ENCODE peak calls at places on chromosomes 12 and 14, in six cellular contexts. One of them, this sample, is unnamed.
A peak's percentile ranks its signal among the peaks of the same experiment; 100 is the strongest.

GRCh38 chr14:38074091-38074490 is 133.6 kb upstream of the SSTR1 start:
- DNase-seq in germinal center: no peak
- DNase-seq in CD4-positive, alpha-beta T cell: no peak
- DNase-seq in NCI-H2081: no peak
- DNase-seq in B cell: no peak
- DNase-seq in lower leg skin: no peak
- DNase-seq in this sample: no peak

GRCh38 chr14:94598816-94599655 is 13.2 kb upstream of the SERPINA3 start:
- DNase-seq in germinal center: no peak
- DNase-seq in NCI-H2081: no peak
- DNase-seq in CD4-positive, alpha-beta T cell: no peak
- DNase-seq in lower leg skin: peak; percentile 82
- DNase-seq in B cell: no peak
- DNase-seq in this sample: peak; percentile 86

GRCh38 chr14:65704850-65705249 is 292.3 kb downstream of the FUT8 start:
- DNase-seq in lower leg skin: no peak
- DNase-seq in germinal center: no peak
- DNase-seq in NCI-H2081: no peak
- DNase-seq in CD4-positive, alpha-beta T cell: no peak
- DNase-seq in B cell: no peak
- DNase-seq in this sample: no peak

GRCh38 chr12:22160396-22161003 is 114.5 kb downstream of the CMAS start:
- DNase-seq in B cell: no peak
- DNase-seq in CD4-positive, alpha-beta T cell: no peak
- DNase-seq in germinal center: no peak
- DNase-seq in NCI-H2081: no peak
- DNase-seq in lower leg skin: no peak
- DNase-seq in this sample: no peak

GRCh38 chr12:115338566-115339294 is 654.8 kb upstream of the TBX3 start:
- DNase-seq in germinal center: no peak
- DNase-seq in CD4-positive, alpha-beta T cell: no peak
- DNase-seq in NCI-H2081: no peak
- DNase-seq in B cell: no peak
- DNase-seq in lower leg skin: no peak
- DNase-seq in this sample: no peak

GRCh38 chr14:70022771-70023445 is 143.7 kb downstream of the SMOC1 start:
- DNase-seq in lower leg skin: no peak
- DNase-seq in B cell: no peak
- DNase-seq in germinal center: no peak
- DNase-seq in NCI-H2081: no peak
- DNase-seq in CD4-positive, alpha-beta T cell: no peak
- DNase-seq in this sample: no peak

GRCh38 chr14:36835145-36835544 is 173.5 kb downstream of the PAX9 start:
- DNase-seq in germinal center: no peak
- DNase-seq in NCI-H2081: peak; percentile 74
- DNase-seq in CD4-positive, alpha-beta T cell: no peak
- DNase-seq in B cell: no peak
- DNase-seq in lower leg skin: no peak
- DNase-seq in this sample: no peak

GRCh38 chr12:12899530-12900380 is 8.4 kb downstream of the GPRC5A start:
- DNase-seq in lower leg skin: peak; percentile 60
- DNase-seq in CD4-positive, alpha-beta T cell: no peak
- DNase-seq in NCI-H2081: no peak
- DNase-seq in germinal center: no peak
- DNase-seq in B cell: no peak
- DNase-seq in this sample: peak; percentile 81

GRCh38 chr12:2319747-2320146 is 267.0 kb downstream of the CACNA1C start:
- DNase-seq in germinal center: no peak
- DNase-seq in CD4-positive, alpha-beta T cell: no peak
- DNase-seq in B cell: no peak
- DNase-seq in lower leg skin: no peak
- DNase-seq in NCI-H2081: no peak
- DNase-seq in this sample: no peak

GRCh38 chr14:105844047-105844630 is 317.8 kb downstream of the TMEM121 start:
- DNase-seq in lower leg skin: no peak
- DNase-seq in germinal center: no peak
- DNase-seq in B cell: no peak
- DNase-seq in CD4-positive, alpha-beta T cell: no peak
- DNase-seq in NCI-H2081: no peak
- DNase-seq in this sample: peak; percentile 44

GRCh38 chr12:48936379-48936979 is 11.2 kb upstream of the FKBP11 start:
- DNase-seq in germinal center: peak; percentile 87
- DNase-seq in B cell: peak; percentile 86
- DNase-seq in lower leg skin: peak; percentile 49
- DNase-seq in NCI-H2081: peak; percentile 39
- DNase-seq in CD4-positive, alpha-beta T cell: peak; percentile 81
- DNase-seq in this sample: peak; percentile 79

GRCh38 chr14:35747379-35747778 is 61.7 kb downstream of the RALGAPA1 start:
- DNase-seq in germinal center: no peak
- DNase-seq in NCI-H2081: no peak
- DNase-seq in lower leg skin: no peak
- DNase-seq in B cell: no peak
- DNase-seq in CD4-positive, alpha-beta T cell: no peak
- DNase-seq in this sample: no peak

GRCh38 chr12:113134521-113134951 is 1.0 kb downstream of the RASAL1 start:
- DNase-seq in lower leg skin: no peak
- DNase-seq in NCI-H2081: no peak
- DNase-seq in B cell: no peak
- DNase-seq in germinal center: no peak
- DNase-seq in CD4-positive, alpha-beta T cell: no peak
- DNase-seq in this sample: no peak

GRCh38 chr12:42507031-42507430 is 82.5 kb downstream of the PRICKLE1 start:
- DNase-seq in lower leg skin: no peak
- DNase-seq in germinal center: no peak
- DNase-seq in NCI-H2081: no peak
- DNase-seq in B cell: no peak
- DNase-seq in CD4-positive, alpha-beta T cell: no peak
- DNase-seq in this sample: no peak

GRCh38 chr14:93067088-93067487 is 48.6 kb downstream of the ITPK1 start:
- DNase-seq in lower leg skin: no peak
- DNase-seq in NCI-H2081: no peak
- DNase-seq in CD4-positive, alpha-beta T cell: no peak
- DNase-seq in B cell: no peak
- DNase-seq in germinal center: no peak
- DNase-seq in this sample: no peak

GRCh38 chr12:50932787-50933280 is 19.5 kb upstream of the HIGD1C start:
- DNase-seq in NCI-H2081: no peak
- DNase-seq in B cell: no peak
- DNase-seq in germinal center: no peak
- DNase-seq in CD4-positive, alpha-beta T cell: no peak
- DNase-seq in lower leg skin: no peak
- DNase-seq in this sample: no peak

GRCh38 chr14:25180221-25180620 is 130.3 kb upstream of the STXBP6 start:
- DNase-seq in germinal center: no peak
- DNase-seq in CD4-positive, alpha-beta T cell: no peak
- DNase-seq in NCI-H2081: no peak
- DNase-seq in B cell: no peak
- DNase-seq in lower leg skin: no peak
- DNase-seq in this sample: no peak

GRCh38 chr14:68958553-68958952 is 20.5 kb downstream of the ACTN1 start:
- DNase-seq in NCI-H2081: no peak
- DNase-seq in germinal center: no peak
- DNase-seq in B cell: no peak
- DNase-seq in lower leg skin: no peak
- DNase-seq in CD4-positive, alpha-beta T cell: no peak
- DNase-seq in this sample: no peak

GRCh38 chr12:90790747-90791146 is 164.2 kb downstream of the CCER1 start:
- DNase-seq in NCI-H2081: no peak
- DNase-seq in B cell: no peak
- DNase-seq in lower leg skin: no peak
- DNase-seq in CD4-positive, alpha-beta T cell: no peak
- DNase-seq in germinal center: no peak
- DNase-seq in this sample: no peak

GRCh38 chr14:101733211-101733610 is 28.3 kb upstream of the PPP2R5C start:
- DNase-seq in CD4-positive, alpha-beta T cell: no peak
- DNase-seq in B cell: no peak
- DNase-seq in lower leg skin: no peak
- DNase-seq in germinal center: no peak
- DNase-seq in NCI-H2081: peak; percentile 31
- DNase-seq in this sample: no peak

GRCh38 chr14:71361335-71361734 is 454.1 kb downstream of the PCNX1 start:
- DNase-seq in germinal center: no peak
- DNase-seq in NCI-H2081: no peak
- DNase-seq in B cell: no peak
- DNase-seq in CD4-positive, alpha-beta T cell: no peak
- DNase-seq in lower leg skin: no peak
- DNase-seq in this sample: no peak

GRCh38 chr12:7411343-7411742 is 32.6 kb downstream of the CD163L1 start:
- DNase-seq in lower leg skin: no peak
- DNase-seq in CD4-positive, alpha-beta T cell: no peak
- DNase-seq in B cell: no peak
- DNase-seq in germinal center: no peak
- DNase-seq in NCI-H2081: no peak
- DNase-seq in this sample: no peak

GRCh38 chr14:63493246-63493645 is 49.9 kb downstream of the PPP2R5E start:
- DNase-seq in NCI-H2081: no peak
- DNase-seq in germinal center: no peak
- DNase-seq in lower leg skin: no peak
- DNase-seq in B cell: no peak
- DNase-seq in CD4-positive, alpha-beta T cell: no peak
- DNase-seq in this sample: no peak

GRCh38 chr12:96210376-96211055 is 16.3 kb downstream of the ELK3 start:
- DNase-seq in NCI-H2081: no peak
- DNase-seq in B cell: peak; percentile 58
- DNase-seq in CD4-positive, alpha-beta T cell: peak; percentile 51
- DNase-seq in germinal center: no peak
- DNase-seq in lower leg skin: no peak
- DNase-seq in this sample: peak; percentile 49

GRCh38 chr12:122830517-122831214 is 4.6 kb upstream of the HIP1R start:
- DNase-seq in NCI-H2081: no peak
- DNase-seq in germinal center: no peak
- DNase-seq in CD4-positive, alpha-beta T cell: no peak
- DNase-seq in B cell: no peak
- DNase-seq in lower leg skin: no peak
- DNase-seq in this sample: no peak

GRCh38 chr12:122866950-122867607 is 28.8 kb downstream of the VPS37B start:
- DNase-seq in germinal center: no peak
- DNase-seq in lower leg skin: no peak
- DNase-seq in CD4-positive, alpha-beta T cell: no peak
- DNase-seq in NCI-H2081: no peak
- DNase-seq in B cell: no peak
- DNase-seq in this sample: no peak

GRCh38 chr12:58026892-58027891 is 85.8 kb downstream of the ATP23 start:
- DNase-seq in lower leg skin: no peak
- DNase-seq in NCI-H2081: no peak
- DNase-seq in B cell: no peak
- DNase-seq in CD4-positive, alpha-beta T cell: no peak
- DNase-seq in germinal center: no peak
- DNase-seq in this sample: no peak

GRCh38 chr12:75727577-75727976 is 216.2 kb upstream of the KRR1 start:
- DNase-seq in NCI-H2081: no peak
- DNase-seq in CD4-positive, alpha-beta T cell: no peak
- DNase-seq in lower leg skin: no peak
- DNase-seq in germinal center: no peak
- DNase-seq in B cell: no peak
- DNase-seq in this sample: no peak

GRCh38 chr12:15164997-15165659 is 56.1 kb downstream of the RERG start:
- DNase-seq in germinal center: no peak
- DNase-seq in CD4-positive, alpha-beta T cell: no peak
- DNase-seq in lower leg skin: no peak
- DNase-seq in B cell: no peak
- DNase-seq in NCI-H2081: no peak
- DNase-seq in this sample: no peak

GRCh38 chr12:104106965-104107364 is 31.0 kb downstream of the NFYB start:
- DNase-seq in B cell: no peak
- DNase-seq in CD4-positive, alpha-beta T cell: no peak
- DNase-seq in NCI-H2081: no peak
- DNase-seq in germinal center: no peak
- DNase-seq in lower leg skin: no peak
- DNase-seq in this sample: no peak

GRCh38 chr12:59980491-59980890 is 384.7 kb downstream of the SLC16A7 start:
- DNase-seq in NCI-H2081: no peak
- DNase-seq in lower leg skin: no peak
- DNase-seq in germinal center: no peak
- DNase-seq in B cell: no peak
- DNase-seq in CD4-positive, alpha-beta T cell: no peak
- DNase-seq in this sample: no peak

GRCh38 chr12:52607314-52607713 is 6.1 kb upstream of the KRT72 start:
- DNase-seq in CD4-positive, alpha-beta T cell: no peak
- DNase-seq in B cell: no peak
- DNase-seq in NCI-H2081: no peak
- DNase-seq in lower leg skin: no peak
- DNase-seq in germinal center: no peak
- DNase-seq in this sample: peak; percentile 26

GRCh38 chr12:27361372-27361771 is 28.7 kb downstream of the BMAL2 start:
- DNase-seq in CD4-positive, alpha-beta T cell: no peak
- DNase-seq in lower leg skin: no peak
- DNase-seq in NCI-H2081: no peak
- DNase-seq in germinal center: no peak
- DNase-seq in B cell: no peak
- DNase-seq in this sample: no peak

GRCh38 chr12:108442077-108442476 is 73.0 kb upstream of the FICD start:
- DNase-seq in B cell: no peak
- DNase-seq in germinal center: no peak
- DNase-seq in lower leg skin: no peak
- DNase-seq in NCI-H2081: no peak
- DNase-seq in CD4-positive, alpha-beta T cell: no peak
- DNase-seq in this sample: no peak

GRCh38 chr14:92392726-92393125 is 69.8 kb downstream of the SLC24A4 start:
- DNase-seq in lower leg skin: no peak
- DNase-seq in B cell: no peak
- DNase-seq in CD4-positive, alpha-beta T cell: no peak
- DNase-seq in NCI-H2081: no peak
- DNase-seq in germinal center: no peak
- DNase-seq in this sample: no peak

GRCh38 chr14:56659964-56660551 is 80.5 kb downstream of the TMEM260 start:
- DNase-seq in lower leg skin: no peak
- DNase-seq in NCI-H2081: peak; percentile 73
- DNase-seq in CD4-positive, alpha-beta T cell: no peak
- DNase-seq in B cell: peak; percentile 5
- DNase-seq in germinal center: peak; percentile 29
- DNase-seq in this sample: no peak

GRCh38 chr12:100365411-100365810 is 8.5 kb downstream of the SLC17A8 start:
- DNase-seq in lower leg skin: no peak
- DNase-seq in NCI-H2081: no peak
- DNase-seq in germinal center: no peak
- DNase-seq in CD4-positive, alpha-beta T cell: no peak
- DNase-seq in B cell: no peak
- DNase-seq in this sample: no peak

GRCh38 chr12:49881400-49882247 is 22.1 kb downstream of the FAIM2 start:
- DNase-seq in lower leg skin: no peak
- DNase-seq in germinal center: no peak
- DNase-seq in CD4-positive, alpha-beta T cell: no peak
- DNase-seq in NCI-H2081: no peak
- DNase-seq in B cell: no peak
- DNase-seq in this sample: no peak

GRCh38 chr14:64671591-64671990 is 32.6 kb upstream of the PLEKHG3 start:
- DNase-seq in germinal center: peak; percentile 24
- DNase-seq in lower leg skin: no peak
- DNase-seq in NCI-H2081: peak; percentile 46
- DNase-seq in CD4-positive, alpha-beta T cell: no peak
- DNase-seq in B cell: peak; percentile 32
- DNase-seq in this sample: no peak